ENCODE peak calls at places on chromosomes 11 and 22, in nine cellular contexts. L, Q, M, A, X, B, Z, P and K are unnamed samples.

GRCh38 chr11:128786507-128786906 is 80.6 kb downstream of the KCNJ1 start:
- DNase-seq in L (no peak), Q (no peak), M (no peak), A (no peak), X (no peak), B (no peak), Z (no peak), P (no peak), K (no peak)

GRCh38 chr22:46614070-46614931 is 5.9 kb upstream of the GRAMD4 start:
- DNase-seq in L (peak; percentile 55), Q (no peak), M (no peak), A (no peak), X (no peak), B (no peak), Z (peak; percentile 54), P (no peak), K (no peak)

GRCh38 chr11:8608646-8609045 is 14.6 kb upstream of the STK33 start:
- DNase-seq in L (no peak), Q (no peak), M (no peak), A (no peak), X (no peak), B (no peak), Z (no peak), P (no peak), K (no peak)

GRCh38 chr11:69307421-69307820 is 13.5 kb downstream of the MYEOV start:
- DNase-seq in L (no peak), Q (no peak), M (no peak), A (no peak), X (no peak), B (no peak), Z (no peak), P (no peak), K (no peak)

GRCh38 chr11:122661182-122661945 is 5.8 kb downstream of the UBASH3B start:
- DNase-seq in L (no peak), Q (no peak), M (no peak), A (no peak), X (no peak), B (no peak), Z (no peak), P (no peak), K (no peak)

GRCh38 chr11:8713760-8714159 is 31.2 kb downstream of the RPL27A start:
- DNase-seq in L (no peak), Q (no peak), M (no peak), A (peak; percentile 51), X (no peak), B (no peak), Z (no peak), P (no peak), K (no peak)

GRCh38 chr22:46941958-46942815 is 179.7 kb downstream of the TBC1D22A start:
- DNase-seq in L (no peak), Q (no peak), M (no peak), A (no peak), X (no peak), B (no peak), Z (no peak), P (no peak), K (no peak)

GRCh38 chr11:72609451-72609850 is 64.8 kb downstream of the PDE2A start:
- DNase-seq in L (no peak), Q (no peak), M (no peak), A (no peak), X (no peak), B (no peak), Z (no peak), P (no peak), K (no peak)

GRCh38 chr11:73838443-73839122 is 38.1 kb downstream of the COA4 start:
- DNase-seq in L (no peak), Q (no peak), M (peak; percentile 8), A (no peak), X (no peak), B (no peak), Z (no peak), P (no peak), K (no peak)

GRCh38 chr11:61139391-61139790 is 21.8 kb downstream of the VPS37C start:
- DNase-seq in L (no peak), Q (no peak), M (no peak), A (no peak), X (no peak), B (no peak), Z (no peak), P (no peak), K (no peak)

GRCh38 chr11:32033491-32033890 is 57.4 kb upstream of the RCN1 start:
- DNase-seq in L (no peak), Q (no peak), M (no peak), A (no peak), X (no peak), B (no peak), Z (no peak), P (no peak), K (no peak)

GRCh38 chr11:116644948-116645305 is 127.9 kb downstream of the BUD13 start:
- DNase-seq in L (no peak), Q (no peak), M (no peak), A (peak; percentile 8), X (no peak), B (no peak), Z (no peak), P (no peak), K (no peak)

GRCh38 chr11:124119103-124119502 is 3.9 kb downstream of the VWA5A start:
- DNase-seq in L (no peak), Q (no peak), M (no peak), A (no peak), X (no peak), B (no peak), Z (no peak), P (no peak), K (no peak)

GRCh38 chr11:44607987-44608386 is 42.5 kb downstream of the CD82 start:
- DNase-seq in L (no peak), Q (no peak), M (no peak), A (no peak), X (no peak), B (no peak), Z (no peak), P (no peak), K (peak; percentile 55)

GRCh38 chr22:44070029-44070428 is 45.9 kb downstream of the PARVB start:
- DNase-seq in L (no peak), Q (no peak), M (no peak), A (no peak), X (no peak), B (no peak), Z (no peak), P (no peak), K (no peak)

GRCh38 chr22:44003776-44004460 is 20.2 kb upstream of the PARVB start:
- DNase-seq in L (no peak), Q (no peak), M (no peak), A (no peak), X (no peak), B (no peak), Z (no peak), P (no peak), K (peak; percentile 60)

GRCh38 chr11:12111482-12112149 is 1.2 kb downstream of the MICAL2 start:
- DNase-seq in L (no peak), Q (no peak), M (no peak), A (no peak), X (no peak), B (no peak), Z (no peak), P (no peak), K (no peak)

GRCh38 chr11:27649800-27650199 is 50.5 kb downstream of the BDNF start:
- DNase-seq in L (no peak), Q (no peak), M (no peak), A (no peak), X (no peak), B (no peak), Z (no peak), P (no peak), K (no peak)

GRCh38 chr11:118145285-118146227 is 7.1 kb downstream of the SCN4B start:
- DNase-seq in L (peak; percentile 96), Q (peak; percentile 84), M (peak; percentile 88), A (peak; percentile 68), X (peak; percentile 58), B (peak; percentile 94), Z (peak; percentile 95), P (peak; percentile 70), K (peak; percentile 59)
- TF ChIP-seq POLR2A in L (no peak), Q (no peak), M (no peak), A (no peak), X (no peak), B (no peak), Z (no peak), P (no peak), K (no peak)

GRCh38 chr11:2268911-2269600 is 1.3 kb downstream of the ASCL2 start:
- DNase-seq in L (peak; percentile 48), Q (peak; percentile 44), M (peak; percentile 51), A (peak; percentile 64), X (no peak), B (peak; percentile 61), Z (no peak), P (peak; percentile 23), K (no peak)
- TF ChIP-seq POLR2A in L (no peak), Q (no peak), M (no peak), A (no peak), X (no peak), B (peak; percentile 20), Z (no peak), P (no peak), K (no peak)

GRCh38 chr11:34105957-34106504 is 602 bp downstream of the NAT10 start:
- DNase-seq in L (no peak), Q (no peak), M (no peak), A (peak; percentile 6), X (no peak), B (no peak), Z (no peak), P (no peak), K (no peak)

GRCh38 chr11:34104680-34105078 is 750 bp upstream of the NAT10 start:
- DNase-seq in L (no peak), Q (no peak), M (no peak), A (no peak), X (no peak), B (no peak), Z (no peak), P (no peak), K (no peak)

DNA sequence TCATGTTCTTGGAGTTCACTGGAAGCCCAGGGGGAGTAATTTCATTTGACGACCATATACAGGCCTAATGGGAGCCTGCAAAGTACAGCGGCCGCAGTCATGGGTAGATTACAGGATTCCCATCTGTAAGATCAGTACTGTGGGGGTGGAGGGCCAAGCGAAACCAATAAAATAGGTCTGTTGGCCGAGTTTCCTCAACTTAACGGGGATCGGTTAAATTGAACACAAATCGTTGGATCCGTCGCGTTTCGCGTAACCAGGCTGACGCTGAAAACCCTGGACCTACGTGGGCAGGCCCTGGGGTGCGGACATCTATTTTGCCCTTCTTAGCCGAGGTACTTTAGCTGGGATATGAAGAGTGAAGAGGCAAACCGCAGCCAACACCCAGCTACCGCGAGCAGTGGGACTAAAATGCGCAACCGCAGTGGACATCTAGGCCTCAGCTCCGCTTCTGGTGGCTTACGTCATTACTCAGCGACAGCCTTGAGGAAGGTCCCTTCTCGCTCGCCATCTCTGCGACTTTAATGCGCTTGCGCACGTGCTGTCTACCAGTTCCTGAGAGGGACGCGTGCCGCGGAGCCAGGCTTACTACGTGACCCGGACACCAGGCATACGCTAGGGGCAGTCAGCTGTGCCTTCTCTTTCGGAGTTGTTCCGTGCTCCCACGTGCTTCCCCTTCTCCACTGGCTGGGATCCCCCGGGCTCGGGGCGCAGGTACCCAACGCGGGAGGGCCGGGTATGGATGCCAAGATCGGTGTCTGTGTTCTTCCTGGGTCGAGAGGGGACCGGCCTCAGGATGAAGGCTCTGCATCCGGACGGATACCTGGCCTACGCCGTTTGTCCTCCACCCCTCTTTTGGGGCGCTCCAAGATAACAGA is at the start of gene NAT10:
- DNase-seq in L (peak; percentile 98), Q (peak; percentile 98), M (peak; percentile 83), A (peak; percentile 97), X (peak; percentile 95), B (peak; percentile 99), Z (peak; percentile 74), P (peak; percentile 92), K (peak; percentile 99)
- TF ChIP-seq POLR2A in L (peak; percentile 93), Q (no peak), M (peak; percentile 77), A (peak; percentile 94), X (peak; percentile 77), B (peak; percentile 79), Z (peak; percentile 98), P (peak; percentile 66), K (peak; percentile 99)

GRCh38 chr22:28783786-28784671 is 11.5 kb downstream of the CCDC117 start:
- DNase-seq in L (no peak), Q (no peak), M (no peak), A (peak; percentile 96), X (no peak), B (no peak), Z (no peak), P (no peak), K (peak; percentile 55)
- TF ChIP-seq POLR2A in L (no peak), Q (no peak), M (no peak), A (no peak), X (no peak), B (no peak), Z (no peak), P (no peak), K (no peak)